ENCODE peak calls at places on chromosomes 2 and 18, in five cellular contexts. S is WTC11, D is choroid plexus epithelial cell, W is HFFc6, I is sigmoid colon. B is an unnamed sample.
A peak's percentile ranks its signal among the peaks of the same experiment; 100 is the strongest.

GRCh38 chr2:234020332-234020731 is 30.2 kb upstream of the SPP2 start:
- DNase-seq in D (no peak), I (no peak), S (no peak), W (no peak), B (no peak)

GRCh38 chr2:2571301-2572198 is 240.5 kb upstream of the MYT1L start:
- DNase-seq in I (no peak), D (no peak), W (no peak), S (no peak), B (no peak)

GRCh38 chr2:53202063-53202462 is 565.5 kb upstream of the CHAC2 start:
- DNase-seq in S (no peak), W (peak; percentile 81), I (no peak), D (peak; percentile 79), B (no peak)

GRCh38 chr2:1553671-1554295 is 140.5 kb downstream of the TPO start:
- DNase-seq in I (no peak), D (peak; percentile 91), W (peak; percentile 89), S (no peak), B (no peak)

GRCh38 chr18:69951182-69951581 is 3.5 kb upstream of the CD226 start:
- DNase-seq in I (no peak), S (no peak), W (peak; percentile 54), D (peak; percentile 63), B (no peak)

GRCh38 chr2:98835831-98836385 is 100.1 kb downstream of the CRACDL start:
- DNase-seq in S (no peak), I (no peak), W (no peak), D (no peak), B (no peak)

GRCh38 chr2:85237849-85238570 is 89.8 kb downstream of the TGOLN2 start:
- DNase-seq in I (no peak), D (no peak), S (peak; percentile 86), W (no peak), B (no peak)

GRCh38 chr2:74690571-74690970 is 36.5 kb downstream of the SEMA4F start:
- DNase-seq in D (peak; percentile 78), W (peak; percentile 57), S (no peak), I (no peak), B (peak; percentile 77)

GRCh38 chr18:55343396-55344073 is 244.5 kb downstream of the TCF4 start:
- DNase-seq in W (peak; percentile 42), D (peak; percentile 73), I (no peak), S (no peak), B (no peak)
- TF ChIP-seq CTCF in W (peak; percentile 81), D (peak; percentile 66), I (peak; percentile 60), S (peak; percentile 39), B (peak; percentile 60)

DNA sequence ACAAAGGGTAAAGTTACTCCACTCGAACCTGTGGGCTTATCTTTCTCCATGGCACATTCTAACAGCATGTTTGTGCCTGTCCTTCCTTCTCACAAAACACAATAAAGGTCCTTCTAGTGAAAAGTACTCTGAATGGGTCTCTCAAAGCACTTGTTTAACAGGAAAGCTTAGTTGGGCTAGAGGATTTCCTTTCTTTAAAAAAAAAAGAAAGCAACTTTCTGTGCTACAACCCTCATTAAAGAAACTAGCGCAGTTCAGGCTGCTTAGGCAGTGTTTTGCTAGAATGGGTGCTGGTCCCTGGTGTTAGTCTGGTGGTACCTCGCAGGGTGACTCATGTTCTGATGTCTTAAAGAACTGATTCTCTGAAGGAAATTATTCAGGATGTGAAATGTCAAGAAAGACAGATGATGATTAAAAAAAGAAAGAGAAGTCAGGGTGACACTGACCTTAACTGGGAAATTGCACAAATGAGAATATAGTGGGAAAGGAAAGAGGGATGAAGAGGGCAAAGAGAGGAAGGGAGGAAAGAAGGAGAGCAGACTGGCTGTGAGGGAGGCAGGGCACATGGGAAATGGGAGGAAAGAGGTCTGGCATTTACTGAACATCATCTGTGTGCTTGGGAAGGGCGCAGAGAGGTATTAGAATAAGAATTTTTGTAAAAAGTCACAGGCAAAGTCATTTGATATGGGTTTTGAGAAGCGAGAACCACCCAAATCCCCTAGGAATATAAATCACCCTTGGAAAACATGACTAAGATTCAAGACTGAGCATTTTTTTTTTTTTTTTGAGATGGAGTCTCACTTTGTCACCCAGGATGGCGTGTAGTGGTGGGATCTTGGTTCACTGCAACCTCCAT is 74.9 kb downstream of the ATP8B1 start:
- DNase-seq in S (no peak), D (peak; percentile 52), I (no peak), W (no peak), B (no peak)
- TF ChIP-seq CTCF in S (no peak), D (no peak), I (no peak), W (no peak), B (no peak)

GRCh38 chr2:95266781-95267430 is 7.3 kb upstream of the PROM2 start:
- DNase-seq in D (no peak), I (no peak), W (no peak), S (peak; percentile 2), B (no peak)

GRCh38 chr2:95267458-95268207 is 6.6 kb upstream of the PROM2 start:
- DNase-seq in I (no peak), D (peak; percentile 5), S (peak; percentile 6), W (no peak), B (no peak)

GRCh38 chr2:95262896-95263542 is 11.2 kb upstream of the PROM2 start:
- DNase-seq in D (no peak), W (no peak), I (no peak), S (no peak), B (no peak)

GRCh38 chr2:95265182-95265581 is 9.1 kb upstream of the PROM2 start:
- DNase-seq in S (no peak), W (no peak), I (no peak), D (no peak), B (no peak)

DNA sequence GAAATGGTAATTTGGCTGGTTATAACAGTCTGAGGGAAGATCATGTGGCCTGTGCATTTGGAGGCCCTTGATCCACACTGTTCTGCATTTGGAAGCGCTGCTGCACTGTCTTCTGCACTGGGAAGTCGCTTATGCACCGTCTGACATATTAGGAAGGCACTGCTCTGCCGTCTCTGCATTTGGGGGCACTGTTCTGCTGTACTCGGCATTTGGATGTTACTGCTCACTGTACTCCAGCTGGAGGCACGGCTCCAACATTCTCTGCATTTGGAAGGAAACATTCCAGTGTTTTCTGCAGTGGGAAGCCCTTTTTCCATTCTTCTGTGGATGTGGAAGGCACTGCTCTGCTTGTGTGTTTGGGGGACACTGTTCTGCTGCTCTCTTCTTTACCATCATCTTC is 9.6 kb upstream of the PROM2 start:
- DNase-seq in W (no peak), I (no peak), D (no peak), S (no peak), B (no peak)
- TF ChIP-seq CTCF in W (no peak), I (no peak), D (no peak), S (no peak), B (no peak)

GRCh38 chr18:42734520-42734919 is 381.0 kb downstream of the RIT2 start:
- DNase-seq in S (no peak), I (no peak), D (no peak), W (no peak), B (no peak)

GRCh38 chr18:42736074-42736473 is 379.4 kb downstream of the RIT2 start:
- DNase-seq in D (no peak), W (no peak), S (no peak), I (no peak), B (no peak)

DNA sequence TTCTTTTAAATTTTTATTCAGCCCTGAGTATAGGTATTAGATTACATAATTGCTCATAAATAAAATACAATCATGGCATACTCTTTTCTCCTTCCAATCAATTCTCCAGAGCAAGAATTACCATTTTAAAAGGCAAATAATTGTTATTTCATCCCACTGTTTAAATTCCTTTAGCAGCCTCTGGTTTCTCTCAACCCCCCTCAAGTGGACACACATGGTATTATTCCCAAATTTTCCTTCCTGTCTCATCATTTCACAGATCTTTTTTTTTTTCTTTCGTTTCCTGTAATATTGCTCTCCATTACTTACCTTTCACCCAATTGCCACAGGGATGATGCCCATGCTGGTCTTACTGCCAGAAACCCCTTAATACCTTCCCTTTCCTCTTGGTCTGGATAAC is 385.2 kb downstream of the RIT2 start:
- DNase-seq in W (no peak), D (peak; percentile 10), I (no peak), S (no peak), B (no peak)
- TF ChIP-seq CTCF in W (peak; percentile 19), D (peak; percentile 30), I (no peak), S (no peak), B (no peak)

GRCh38 chr2:235638541-235639192 is 144.8 kb downstream of the AGAP1 start:
- DNase-seq in W (peak; percentile 3), S (no peak), I (no peak), D (no peak), B (no peak)
- TF ChIP-seq CTCF in W (peak; percentile 66), S (no peak), I (no peak), D (peak; percentile 27), B (no peak)

DNA sequence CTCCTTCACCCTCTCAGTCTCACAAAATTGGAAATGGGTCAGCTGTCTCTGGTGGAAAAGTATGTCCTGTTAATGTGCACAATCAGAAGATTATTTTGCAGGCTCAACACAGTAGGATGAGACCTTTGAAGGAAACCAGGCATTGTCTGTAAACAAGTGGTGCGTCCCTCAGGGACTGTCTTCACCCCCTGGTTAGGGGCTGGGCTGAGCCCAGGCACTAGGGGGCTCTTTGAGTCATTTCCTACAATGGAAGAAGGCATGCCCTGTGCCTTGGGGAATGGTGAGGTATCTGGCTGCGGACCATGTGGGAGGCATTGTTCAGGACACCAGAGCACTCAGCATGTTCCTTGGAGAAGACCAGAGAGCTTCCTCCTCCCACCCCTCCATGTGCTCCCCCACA is 26.8 kb downstream of the PKDCC start:
- DNase-seq in D (no peak), W (no peak), I (peak; percentile 55), S (no peak), B (no peak)
- TF ChIP-seq CTCF in D (peak; percentile 21), W (no peak), I (no peak), S (no peak), B (peak; percentile 5)

DNA sequence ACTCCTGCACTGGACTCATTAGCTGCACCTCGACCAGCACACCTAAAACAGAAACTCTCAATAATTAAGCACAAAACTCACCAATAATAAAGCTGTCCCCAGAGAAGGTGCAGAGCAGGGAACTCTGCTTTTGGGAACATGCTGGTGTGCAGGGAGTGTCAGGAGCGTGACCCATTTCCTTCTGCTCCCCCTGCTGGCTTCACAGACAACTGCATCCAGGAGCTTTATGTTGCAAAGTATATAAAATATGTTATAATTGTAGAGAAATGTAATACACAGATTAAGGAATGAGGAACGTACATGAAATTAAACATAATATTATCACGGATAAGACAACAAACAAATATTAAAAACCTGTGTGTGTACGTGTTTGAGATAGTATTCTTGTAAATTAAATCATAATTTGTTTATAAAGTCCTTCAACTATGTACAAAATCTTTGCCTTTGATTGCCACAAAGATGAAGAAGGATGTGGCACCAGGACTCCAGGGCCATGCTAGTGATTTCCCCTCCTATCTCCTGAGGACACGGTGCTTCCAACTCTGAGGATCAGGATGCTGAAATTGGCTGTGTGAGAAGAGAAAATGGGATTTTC is 68.6 kb upstream of the MAL start:
- DNase-seq in W (peak; percentile 3), D (peak; percentile 48), I (no peak), S (peak; percentile 54), B (peak; percentile 54)
- TF ChIP-seq CTCF in W (peak; percentile 91), D (peak; percentile 92), I (peak; percentile 79), S (peak; percentile 80), B (peak; percentile 71)

B was measured in GM13977.